ENCODE peak calls at places on chromosomes 11 and 22, in ten cellular contexts. K is gastrocnemius medialis, V is AG10803, H is choroid plexus epithelial cell, X is kidney epithelial cell, M is adrenal gland, G is PC-9, A is kidney, T is lower leg skin, P is AG04450. Z is an unnamed sample.

GRCh38 chr11:80103149-80103859 is 662.5 kb upstream of the TENM4 start:
- DNase-seq in A (no peak), M (peak; percentile 16), K (no peak), T (no peak), V (peak; percentile 94), X (peak; percentile 92), P (peak; percentile 79), H (peak; percentile 93), G (peak; percentile 64), Z (peak; percentile 93)

GRCh38 chr22:24140357-24140756 is 40.9 kb upstream of the SUSD2 start:
- DNase-seq in G (no peak), T (no peak), H (no peak), K (no peak), M (no peak), P (no peak), A (no peak), X (no peak), V (peak; percentile 9), Z (no peak)

GRCh38 chr11:134761926-134762247 is 349.8 kb upstream of the B3GAT1 start:
- DNase-seq in T (no peak), M (no peak), G (no peak), P (no peak), X (no peak), A (no peak), V (no peak), K (no peak), H (no peak), Z (no peak)

GRCh38 chr22:27903805-27904473 is 15.1 kb downstream of the PITPNB start:
- DNase-seq in V (no peak), M (no peak), A (no peak), K (no peak), X (no peak), H (no peak), T (no peak), G (no peak), P (no peak), Z (no peak)

GRCh38 chr11:88414385-88414861 is 76.9 kb upstream of the CTSC start:
- DNase-seq in T (no peak), A (no peak), P (no peak), G (peak; percentile 45), V (peak; percentile 29), X (peak; percentile 25), K (peak; percentile 23), H (peak; percentile 90), M (peak; percentile 61), Z (peak; percentile 79)

GRCh38 chr22:26648761-26649363 is 8.5 kb upstream of the MIAT start:
- DNase-seq in G (no peak), K (no peak), P (no peak), X (no peak), H (no peak), A (no peak), T (no peak), M (no peak), V (peak; percentile 58), Z (no peak)

GRCh38 chr11:16895306-16895705 is 118.9 kb downstream of the PLEKHA7 start:
- DNase-seq in M (no peak), T (peak; percentile 26), P (no peak), H (no peak), V (no peak), K (no peak), X (peak; percentile 93), G (no peak), A (no peak), Z (no peak)

GRCh38 chr11:124875401-124875800 is 10.2 kb downstream of the ROBO3 start:
- DNase-seq in X (no peak), H (no peak), T (peak; percentile 83), P (no peak), G (no peak), M (no peak), V (no peak), K (no peak), A (no peak), Z (no peak)

DNA sequence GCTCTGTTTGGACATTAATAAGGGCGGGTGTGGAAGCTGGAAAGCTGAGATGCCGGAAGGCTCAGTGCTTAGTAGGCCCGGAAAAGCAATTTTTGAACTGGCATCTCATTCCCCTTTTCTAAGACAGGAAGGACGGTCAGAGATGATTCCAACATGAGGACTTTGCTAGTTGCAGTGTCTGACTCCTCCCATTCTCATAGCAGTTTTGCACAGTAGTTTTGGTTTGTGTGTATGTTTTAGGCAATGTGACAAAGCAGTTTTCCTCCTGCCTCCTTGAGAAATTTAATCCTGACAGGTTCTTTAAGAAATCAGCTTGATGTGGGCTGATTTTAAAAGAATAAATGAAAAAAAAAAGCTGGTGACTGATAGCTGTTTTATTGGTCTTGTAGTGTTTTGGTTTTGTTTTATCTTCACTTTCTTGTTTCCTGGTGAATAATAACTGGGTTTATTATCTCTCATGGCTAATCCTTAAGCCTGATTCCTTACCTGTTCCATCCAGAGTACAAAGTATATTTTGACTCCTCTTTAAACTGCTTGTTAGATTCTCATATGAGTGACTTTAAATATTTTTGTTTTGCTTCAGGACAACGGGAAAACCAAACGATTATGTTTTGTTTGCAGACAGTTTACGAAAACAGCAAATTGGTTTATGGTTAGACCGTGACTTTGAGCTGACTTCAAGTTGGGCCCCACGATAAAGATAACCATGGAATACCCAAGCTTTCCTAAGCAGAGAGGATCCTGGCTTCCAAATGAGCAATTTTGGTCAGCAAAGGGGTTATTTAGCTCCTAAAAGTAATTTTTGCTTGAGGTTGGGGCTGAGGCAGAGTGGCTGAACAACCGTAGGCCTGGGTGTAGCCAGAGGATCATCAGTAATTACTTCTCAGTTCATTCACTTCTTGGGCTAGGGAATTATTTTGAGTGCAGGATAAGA is 3.4 kb downstream of the PTPRJ start:
- DNase-seq in G (no peak), H (peak; percentile 83), T (no peak), A (no peak), M (no peak), P (no peak), K (no peak), V (peak; percentile 60), X (no peak), Z (peak; percentile 55)
- H3K4me3 ChIP-seq in G (peak overlapping the region; percentile 1), H (no peak overlapping the region), T (no peak overlapping the region), A (peak overlapping the region; percentile 2), M (no peak overlapping the region), P (peak overlapping the region; percentile 23), K (no peak overlapping the region), V (no peak overlapping the region), X (peak overlapping the region; percentile 18), Z (no peak overlapping the region)

GRCh38 chr11:65417221-65417701 is 5.3 kb upstream of the NEAT1 start:
- DNase-seq in M (peak; percentile 85), H (no peak), V (peak; percentile 5), K (no peak), X (no peak), P (no peak), G (no peak), A (peak; percentile 84), T (peak; percentile 92), Z (no peak)

GRCh38 chr11:65414776-65415498 is 7.7 kb upstream of the NEAT1 start:
- DNase-seq in P (no peak), H (peak; percentile 16), G (no peak), A (peak; percentile 71), X (no peak), V (peak; percentile 79), M (no peak), K (no peak), T (peak; percentile 86), Z (no peak)

GRCh38 chr11:65417702-65418430 is 4.7 kb upstream of the NEAT1 start:
- DNase-seq in G (no peak), P (no peak), A (peak; percentile 88), V (peak; percentile 46), H (peak; percentile 82), K (peak; percentile 72), X (no peak), T (peak; percentile 93), M (peak; percentile 62), Z (peak; percentile 60)

GRCh38 chr11:65415499-65416340 is 6.9 kb upstream of the NEAT1 start:
- DNase-seq in P (no peak), V (no peak), H (no peak), X (no peak), A (peak; percentile 75), T (peak; percentile 83), K (no peak), M (no peak), G (no peak), Z (no peak)

DNA sequence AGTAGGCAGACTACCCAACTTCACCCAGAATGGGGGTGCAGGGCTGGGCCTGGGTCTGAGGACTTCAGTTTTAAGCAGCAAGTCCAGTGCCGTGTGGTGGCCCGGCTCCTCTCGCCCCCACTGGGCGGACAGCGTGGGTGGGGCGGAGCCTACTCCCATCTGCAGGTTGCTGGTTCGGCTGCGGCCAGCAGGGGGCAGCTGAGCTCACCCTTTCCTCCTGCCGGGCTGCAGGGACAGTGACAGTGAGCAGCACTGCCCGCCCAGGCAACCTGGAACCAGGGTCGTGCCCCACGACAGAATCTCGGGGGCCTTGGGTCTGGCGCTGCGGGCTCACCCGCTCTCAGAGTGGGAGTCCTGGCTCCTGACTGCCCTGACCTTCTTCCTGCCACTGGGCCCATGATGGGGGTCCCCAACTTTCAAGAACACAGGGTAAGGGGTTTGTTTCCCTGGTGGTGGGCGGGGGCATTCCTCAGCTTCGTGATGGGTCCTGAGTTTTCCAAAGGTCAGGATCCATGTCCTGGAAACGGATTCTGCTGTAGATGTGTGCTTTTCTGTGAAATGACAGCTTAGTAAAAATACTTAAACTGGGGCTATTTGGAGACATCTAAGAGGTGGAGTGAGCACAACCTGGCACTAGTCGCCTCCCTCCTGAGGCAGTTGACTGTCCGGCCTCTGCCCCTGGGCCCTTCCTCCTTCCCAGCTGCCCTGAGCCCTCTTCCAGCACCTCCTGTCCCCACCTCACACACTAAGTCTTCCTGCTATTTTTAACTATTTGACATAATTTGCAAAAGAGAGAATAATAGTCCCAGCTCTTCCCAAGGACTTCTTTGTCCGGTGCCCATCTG is 6.0 kb upstream of the NEAT1 start:
- DNase-seq in K (peak; percentile 87), H (peak; percentile 86), V (peak; percentile 74), G (peak; percentile 64), A (peak; percentile 96), T (peak; percentile 99), M (peak; percentile 92), X (no peak), P (no peak), Z (peak; percentile 72)
- TF ChIP-seq CTCF in K (peak; percentile 97), H (peak; percentile 91), V (peak; percentile 87), G (peak; percentile 97), A (peak; percentile 99), T (no peak), M (peak; percentile 99), X (peak; percentile 97), P (peak; percentile 95), Z (peak; percentile 96)

GRCh38 chr11:34732831-34733230 is 111.9 kb downstream of the EHF start:
- DNase-seq in X (no peak), T (no peak), G (no peak), H (no peak), M (no peak), A (no peak), K (no peak), P (no peak), V (no peak), Z (no peak)

DNA sequence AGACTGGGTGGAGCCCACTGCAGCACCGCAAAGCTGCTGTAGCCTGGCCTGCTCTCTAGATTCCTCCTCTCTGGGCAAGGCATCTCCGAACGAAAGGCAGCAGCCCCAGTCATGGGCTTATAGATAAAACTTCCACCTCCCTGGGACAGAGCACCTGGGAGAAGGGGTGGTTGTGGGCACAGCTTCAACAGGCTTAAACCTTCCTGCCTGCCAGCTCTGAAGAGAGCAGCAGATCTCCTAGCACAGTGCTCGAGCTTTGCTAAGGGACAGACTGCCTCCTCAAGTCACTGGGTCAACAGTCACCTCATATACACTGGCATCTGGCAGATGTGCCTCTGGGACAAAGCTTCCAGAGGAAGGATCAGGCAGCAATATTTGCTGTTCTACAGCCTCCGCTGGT is 117.3 kb downstream of the EHF start:
- DNase-seq in A (no peak), H (no peak), V (no peak), T (no peak), X (no peak), P (no peak), M (no peak), K (no peak), G (no peak), Z (no peak)
- H3K4me3 ChIP-seq in A (no peak overlapping the region), H (no peak overlapping the region), V (no peak overlapping the region), T (no peak overlapping the region), X (no peak overlapping the region), P (no peak overlapping the region), M (no peak overlapping the region), K (no peak overlapping the region), G (no peak overlapping the region), Z (no peak overlapping the region)

GRCh38 chr11:35711173-35711910 is 48.8 kb downstream of the TRIM44 start:
- DNase-seq in A (no peak), X (no peak), T (no peak), K (no peak), H (no peak), G (no peak), M (no peak), V (no peak), P (no peak), Z (no peak)
- TF ChIP-seq CTCF in A (peak; percentile 28), X (no peak), T (no peak), K (no peak), H (peak; percentile 21), G (peak; percentile 19), M (peak; percentile 41), V (no peak), P (peak; percentile 1), Z (no peak)

Z was measured in astrocyte of the spinal cord.